ENCODE peak calls at places on chromosomes 4 and X, in eight cellular contexts. Q, L, S, X, M, V, N and Z are unnamed samples.

GRCh38 chr4:108369035-108369655 is 200.4 kb upstream of the LEF1 start:
- DNase-seq in Q (no peak), L (no peak), S (no peak), X (no peak), M (no peak), V (no peak), N (no peak), Z (no peak)

GRCh38 chrX:150482537-150483217 is 85.7 kb upstream of the MTM1 start:
- DNase-seq in Q (no peak), L (peak), S (peak), X (peak), M (peak), V (peak), N (peak), Z (peak)

GRCh38 chr4:8364848-8365350 is 75.6 kb downstream of the ACOX3 start:
- DNase-seq in Q (no peak), L (no peak), S (no peak), X (no peak), M (no peak), V (no peak), N (no peak), Z (no peak)

GRCh38 chr4:41360911-41361830 is 104.4 kb downstream of the UCHL1 start:
- DNase-seq in Q (no peak), L (peak), S (no peak), X (no peak), M (peak), V (peak), N (no peak), Z (peak)

GRCh38 chr4:7721984-7722551 is 217.6 kb downstream of the AFAP1 start:
- DNase-seq in Q (no peak), L (peak), S (no peak), X (peak), M (no peak), V (peak), N (no peak), Z (no peak)

GRCh38 chr4:2948895-2949781 is 14.1 kb downstream of the NOP14 start:
- DNase-seq in Q (no peak), L (peak), S (no peak), X (no peak), M (no peak), V (no peak), N (no peak), Z (no peak)

GRCh38 chrX:50579955-50580354 is 109.3 kb upstream of the DGKK start:
- DNase-seq in Q (peak), L (peak), S (peak), X (peak), M (peak), V (peak), N (peak), Z (peak)

GRCh38 chrX:16772460-16772859 is 13.8 kb upstream of the TXLNG start:
- DNase-seq in Q (no peak), L (peak), S (no peak), X (no peak), M (no peak), V (no peak), N (no peak), Z (no peak)

GRCh38 chr4:80322716-80323115 is 12.8 kb upstream of the CFAP299 start:
- DNase-seq in Q (no peak), L (no peak), S (no peak), X (peak), M (peak), V (peak), N (peak), Z (peak)

GRCh38 chr4:183860726-183861125 is 44.4 kb upstream of the STOX2 start:
- DNase-seq in Q (no peak), L (no peak), S (no peak), X (no peak), M (peak), V (no peak), N (no peak), Z (peak)

GRCh38 chr4:88610771-88611170 is 18.5 kb downstream of the HERC3 start:
- DNase-seq in Q (no peak), L (no peak), S (no peak), X (no peak), M (peak), V (peak), N (peak), Z (no peak)

GRCh38 chrX:78019586-78020483 is 50.4 kb upstream of the PGAM4 start:
- DNase-seq in Q (no peak), L (no peak), S (no peak), X (no peak), M (peak), V (no peak), N (no peak), Z (no peak)

GRCh38 chr4:103915224-103915869 is 195.6 kb upstream of the TACR3 start:
- DNase-seq in Q (no peak), L (peak), S (no peak), X (no peak), M (no peak), V (peak), N (no peak), Z (peak)

GRCh38 chr4:83535520-83535944 is 376 bp upstream of the GPAT3 start:
- DNase-seq in Q (peak), L (no peak), S (peak), X (peak), M (peak), V (peak), N (peak), Z (peak)

GRCh38 chr4:120007171-120007894 is 59.3 kb downstream of the MAD2L1 start:
- DNase-seq in Q (no peak), L (no peak), S (no peak), X (peak), M (peak), V (peak), N (peak), Z (no peak)

GRCh38 chr4:18214656-18215055 is 193.1 kb upstream of the LCORL start:
- DNase-seq in Q (no peak), L (no peak), S (no peak), X (no peak), M (no peak), V (no peak), N (no peak), Z (no peak)

GRCh38 chr4:151641167-151641566 is 119.6 kb downstream of the GATB start:
- DNase-seq in Q (no peak), L (peak), S (no peak), X (peak), M (peak), V (peak), N (peak), Z (peak)

GRCh38 chr4:150209140-150209829 is 131.0 kb downstream of the DCLK2 start:
- DNase-seq in Q (peak), L (peak), S (no peak), X (peak), M (peak), V (peak), N (peak), Z (peak)

GRCh38 chr4:8730681-8731080 is 138.1 kb downstream of the CPZ start:
- DNase-seq in Q (no peak), L (no peak), S (no peak), X (no peak), M (no peak), V (no peak), N (no peak), Z (no peak)

GRCh38 chr4:41509411-41510008 is 28.4 kb upstream of the LIMCH1 start:
- DNase-seq in Q (no peak), L (no peak), S (no peak), X (no peak), M (no peak), V (no peak), N (no peak), Z (no peak)

GRCh38 chrX:130091976-130092522 is 18.2 kb downstream of the ELF4 start:
- DNase-seq in Q (no peak), L (no peak), S (peak), X (no peak), M (no peak), V (no peak), N (no peak), Z (no peak)

GRCh38 chr4:102787096-102787867 is 26.5 kb upstream of the MANBA start:
- DNase-seq in Q (no peak), L (peak), S (no peak), X (peak), M (no peak), V (peak), N (peak), Z (no peak)

GRCh38 chr4:138588501-138588900 is 346.4 kb upstream of the SLC7A11 start:
- DNase-seq in Q (no peak), L (no peak), S (no peak), X (no peak), M (no peak), V (no peak), N (no peak), Z (no peak)

GRCh38 chrX:68077378-68077777 is 355.9 kb downstream of the OPHN1 start:
- DNase-seq in Q (no peak), L (no peak), S (no peak), X (no peak), M (no peak), V (no peak), N (no peak), Z (no peak)

GRCh38 chr4:169957785-169958184 is 68.4 kb downstream of the MFAP3L start:
- DNase-seq in Q (no peak), L (no peak), S (no peak), X (no peak), M (peak), V (no peak), N (no peak), Z (no peak)

GRCh38 chr4:128256539-128256938 is 31.1 kb downstream of the PGRMC2 start:
- DNase-seq in Q (no peak), L (no peak), S (no peak), X (no peak), M (no peak), V (no peak), N (no peak), Z (no peak)

GRCh38 chr4:119661231-119661630 is 32.6 kb upstream of the PDE5A start:
- DNase-seq in Q (no peak), L (no peak), S (no peak), X (no peak), M (no peak), V (no peak), N (no peak), Z (no peak)

GRCh38 chr4:43238556-43238955 is 346.0 kb downstream of the GRXCR1 start:
- DNase-seq in Q (no peak), L (no peak), S (no peak), X (no peak), M (no peak), V (no peak), N (no peak), Z (no peak)

GRCh38 chrX:133440797-133441163 is 25.5 kb upstream of the GPC4 start:
- DNase-seq in Q (no peak), L (no peak), S (no peak), X (no peak), M (no peak), V (no peak), N (no peak), Z (no peak)

DNA sequence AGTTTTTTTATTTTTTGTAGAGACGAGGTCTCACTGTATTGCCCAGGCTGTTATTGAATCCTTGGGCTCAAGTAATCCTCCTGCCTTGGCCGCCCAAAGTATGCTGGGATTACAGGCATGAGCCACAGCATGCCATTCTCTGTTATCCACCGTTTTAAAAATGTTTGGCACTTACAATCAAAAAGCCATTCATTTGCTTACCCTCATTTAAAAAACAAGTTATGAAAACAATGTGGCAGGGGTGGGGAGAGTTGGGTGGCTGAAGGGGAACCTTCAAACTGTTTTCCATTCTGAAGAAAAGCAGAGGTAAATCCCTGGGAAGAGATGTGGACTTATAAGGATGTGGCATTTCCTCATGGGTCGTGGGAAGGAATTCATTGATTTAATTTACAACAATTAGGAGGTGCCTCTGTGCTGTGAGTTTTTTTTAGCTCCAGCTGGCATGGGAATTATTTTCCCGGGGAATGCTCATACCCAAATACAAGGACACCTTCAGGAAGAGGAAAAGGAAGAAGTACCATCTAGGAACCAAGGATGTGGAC is 103.5 kb downstream of the MID1 start:
- DNase-seq in Q (no peak), L (no peak), S (no peak), X (no peak), M (no peak), V (no peak), N (no peak), Z (no peak)
- H3K27ac ChIP-seq in Q (no peak), L (no peak), S (no peak), X (no peak), M (no peak), V (no peak), N (no peak), Z (no peak)

GRCh38 chr4:139763668-139764067 is 98.0 kb downstream of the MGST2 start:
- DNase-seq in Q (no peak), L (no peak), S (no peak), X (no peak), M (no peak), V (no peak), N (no peak), Z (no peak)

GRCh38 chr4:139762715-139763114 is 97.1 kb downstream of the MGST2 start:
- DNase-seq in Q (no peak), L (no peak), S (no peak), X (no peak), M (no peak), V (no peak), N (no peak), Z (no peak)

GRCh38 chr4:139763205-139763604 is 97.6 kb downstream of the MGST2 start:
- DNase-seq in Q (no peak), L (no peak), S (no peak), X (no peak), M (no peak), V (no peak), N (no peak), Z (no peak)

GRCh38 chr4:139760558-139760957 is 94.9 kb downstream of the MGST2 start:
- DNase-seq in Q (no peak), L (no peak), S (no peak), X (no peak), M (no peak), V (no peak), N (no peak), Z (no peak)

GRCh38 chr4:139761461-139761860 is 95.8 kb downstream of the MGST2 start:
- DNase-seq in Q (no peak), L (peak), S (no peak), X (peak), M (peak), V (no peak), N (peak), Z (peak)
- TF ChIP-seq CTCF in Q (no peak), L (no peak), S (no peak), X (peak), M (peak), V (peak), N (peak), Z (no peak)

GRCh38 chr4:16865897-16866283 is 32.6 kb downstream of the LDB2 start:
- DNase-seq in Q (no peak), L (no peak), S (no peak), X (no peak), M (no peak), V (no peak), N (no peak), Z (no peak)
- H3K27ac ChIP-seq in Q (no peak), L (no peak), S (no peak), X (no peak), M (no peak), V (no peak), N (no peak), Z (no peak)

DNA sequence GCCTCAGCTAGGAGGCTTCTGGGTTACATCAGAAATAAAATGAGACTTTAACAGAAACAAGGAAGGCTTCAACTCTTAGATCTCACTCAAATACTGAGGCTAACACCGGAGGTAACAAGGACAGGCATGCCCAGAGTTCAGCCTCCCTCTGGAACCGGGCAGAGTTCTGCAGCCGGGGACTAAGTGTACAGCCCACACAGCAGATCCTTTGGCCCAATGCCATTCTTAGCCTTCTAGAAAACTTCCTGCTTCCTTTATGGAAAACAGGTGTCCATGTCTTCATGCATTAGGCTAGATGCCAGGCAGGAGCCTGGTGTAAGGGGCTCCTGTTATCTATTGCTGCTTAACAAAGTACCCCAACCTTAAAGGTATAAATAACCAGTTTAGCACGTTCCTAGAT is 369.7 kb downstream of the BCOR start:
- DNase-seq in Q (no peak), L (no peak), S (no peak), X (no peak), M (no peak), V (no peak), N (no peak), Z (no peak)
- TF ChIP-seq CTCF in Q (no peak), L (no peak), S (no peak), X (no peak), M (no peak), V (no peak), N (no peak), Z (no peak)

GRCh38 chrX:108735680-108736508 is 469 bp downstream of the IRS4 start:
- DNase-seq in Q (no peak), L (peak), S (no peak), X (no peak), M (no peak), V (peak), N (peak), Z (no peak)

GRCh38 chrX:108735087-108735679 is 1.2 kb downstream of the IRS4 start:
- DNase-seq in Q (no peak), L (peak), S (no peak), X (no peak), M (no peak), V (no peak), N (no peak), Z (no peak)

GRCh38 chrX:108734426-108734825 is 1.9 kb downstream of the IRS4 start:
- DNase-seq in Q (no peak), L (no peak), S (no peak), X (no peak), M (no peak), V (no peak), N (no peak), Z (no peak)

GRCh38 chrX:108737754-108738153 is 1.4 kb upstream of the IRS4 start:
- DNase-seq in Q (no peak), L (no peak), S (no peak), X (no peak), M (no peak), V (no peak), N (no peak), Z (no peak)

GRCh38 chrX:108736509-108737479 is at the start of gene IRS4:
- DNase-seq in Q (no peak), L (peak), S (no peak), X (no peak), M (no peak), V (no peak), N (no peak), Z (no peak)
- H3K27ac ChIP-seq in Q (peak), L (no peak), S (no peak), X (no peak), M (no peak), V (no peak), N (no peak), Z (no peak)

GRCh38 chrX:120456973-120457372 is 12.1 kb downstream of the LAMP2 start:
- DNase-seq in Q (no peak), L (no peak), S (no peak), X (no peak), M (peak), V (no peak), N (peak), Z (peak)

GRCh38 chrX:120453985-120454384 is 15.1 kb downstream of the LAMP2 start:
- DNase-seq in Q (no peak), L (no peak), S (no peak), X (peak), M (no peak), V (no peak), N (peak), Z (no peak)

GRCh38 chrX:120459313-120459712 is 9.8 kb downstream of the LAMP2 start:
- DNase-seq in Q (no peak), L (no peak), S (no peak), X (no peak), M (no peak), V (no peak), N (no peak), Z (no peak)

GRCh38 chrX:120462370-120462769 is 6.7 kb downstream of the LAMP2 start:
- DNase-seq in Q (no peak), L (no peak), S (no peak), X (no peak), M (no peak), V (no peak), N (no peak), Z (no peak)

GRCh38 chrX:120457766-120458180 is 11.3 kb downstream of the LAMP2 start:
- DNase-seq in Q (no peak), L (no peak), S (no peak), X (peak), M (peak), V (peak), N (peak), Z (peak)
- TF ChIP-seq CTCF in Q (no peak), L (no peak), S (no peak), X (no peak), M (no peak), V (no peak), N (no peak), Z (no peak)

DNA sequence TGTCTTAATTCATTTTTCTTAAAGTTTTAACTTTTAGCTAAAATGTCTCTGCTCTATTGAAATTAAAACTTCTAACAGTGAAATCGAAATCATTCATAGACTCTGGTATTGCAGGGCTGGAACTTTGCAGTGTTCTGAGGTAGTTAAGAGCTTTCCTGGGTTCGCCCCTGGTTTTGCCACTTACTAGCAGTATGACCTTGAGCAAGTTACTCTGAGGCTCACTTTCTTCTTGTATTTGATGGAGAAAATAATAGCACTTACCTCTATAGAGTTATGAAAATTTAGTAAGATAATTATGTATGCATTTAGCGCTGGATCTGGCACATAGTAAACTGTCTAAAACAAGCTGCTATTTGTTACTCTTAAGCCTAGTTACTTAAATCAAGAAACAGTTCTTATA is 1.7 kb downstream of the SLAIN2 start:
- DNase-seq in Q (no peak), L (no peak), S (no peak), X (no peak), M (no peak), V (peak), N (no peak), Z (no peak)
- H3K27ac ChIP-seq in Q (peak), L (no peak), S (no peak), X (no peak), M (peak), V (no peak), N (peak), Z (no peak)

DNA sequence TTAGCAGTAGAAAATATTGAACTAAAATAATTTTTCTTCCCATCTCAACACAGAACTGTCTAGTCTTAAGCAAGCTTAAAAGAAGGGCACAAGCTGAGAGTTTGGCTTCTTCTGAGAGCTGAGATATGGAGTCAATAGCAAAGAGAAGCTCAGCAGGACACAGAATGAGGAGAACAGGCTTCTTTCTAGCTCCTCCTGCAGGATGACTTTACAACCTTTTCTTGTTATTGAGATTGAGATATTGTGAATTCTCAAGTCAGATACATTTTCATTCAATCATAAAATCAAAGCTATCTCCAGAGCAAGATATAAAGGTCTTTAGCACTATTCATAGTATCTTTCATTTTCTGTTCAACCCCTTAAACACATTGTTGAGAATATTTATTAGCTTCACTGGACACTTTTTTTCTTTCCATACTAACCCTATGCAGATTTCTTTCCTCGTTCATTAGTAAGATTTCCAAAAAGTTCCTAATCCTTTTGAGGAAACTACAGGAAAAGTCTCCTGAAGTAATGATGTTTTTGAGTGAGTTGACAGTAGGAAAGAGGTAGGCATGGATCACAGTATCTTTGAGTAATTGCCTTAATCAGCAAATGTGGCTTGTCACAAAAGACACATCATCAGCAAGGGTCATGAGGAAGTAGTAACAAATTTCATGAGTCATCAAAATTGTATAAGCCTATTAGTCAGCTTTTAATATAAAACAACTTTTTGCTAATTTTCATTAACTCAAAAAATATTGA is 17.8 kb upstream of the CXCL3 start:
- DNase-seq in Q (no peak), L (peak), S (no peak), X (peak), M (peak), V (peak), N (peak), Z (peak)
- TF ChIP-seq CTCF in Q (no peak), L (no peak), S (no peak), X (peak), M (peak), V (peak), N (no peak), Z (no peak)